ENCODE peak calls at places on chromosome 14, in five cellular contexts. P is lung, K is hepatocyte, T is IMR-90, S is endothelial cell of umbilical vein. U is an unnamed sample.
A peak's percentile ranks its signal among the peaks of the same experiment; 100 is the strongest.

GRCh38 chr14:76773188-76773885 is 12.1 kb downstream of the VASH1 start:
- DNase-seq in P (peak; percentile 59), K (peak; percentile 83), T (peak; percentile 82), S (peak; percentile 89), U (peak; percentile 26)

GRCh38 chr14:56241441-56241840 is 123.2 kb downstream of the PELI2 start:
- DNase-seq in P (no peak), K (no peak), T (no peak), S (no peak), U (no peak)

GRCh38 chr14:65261946-65262345 is 150.6 kb upstream of the FUT8 start:
- DNase-seq in P (no peak), K (no peak), T (no peak), S (no peak), U (no peak)

GRCh38 chr14:50335389-50335788 is 23.3 kb downstream of the DMAC2L start:
- DNase-seq in P (no peak), K (peak; percentile 62), T (peak; percentile 72), S (peak; percentile 78), U (peak; percentile 72)

GRCh38 chr14:53368714-53369191 is 215.6 kb upstream of the DDHD1 start:
- DNase-seq in P (no peak), K (no peak), T (peak; percentile 88), S (peak; percentile 77), U (no peak)

GRCh38 chr14:106039400-106039799 is 513.0 kb downstream of the TMEM121 start:
- DNase-seq in P (peak; percentile 45), K (no peak), T (no peak), S (no peak), U (peak; percentile 22)

GRCh38 chr14:58738189-58738836 is 100.6 kb downstream of the DACT1 start:
- DNase-seq in P (no peak), K (no peak), T (peak; percentile 96), S (no peak), U (no peak)

GRCh38 chr14:32073537-32074189 is 3.4 kb upstream of the ARHGAP5 start:
- DNase-seq in P (peak; percentile 60), K (peak; percentile 81), T (peak; percentile 82), S (peak; percentile 85), U (peak; percentile 79)

GRCh38 chr14:68291820-68292219 is 472.2 kb downstream of the RAD51B start:
- DNase-seq in P (no peak), K (no peak), T (no peak), S (no peak), U (no peak)

GRCh38 chr14:71395151-71395604 is 487.9 kb downstream of the PCNX1 start:
- DNase-seq in P (no peak), K (no peak), T (no peak), S (no peak), U (no peak)

GRCh38 chr14:89576960-89577359 is 159.9 kb upstream of the FOXN3 start:
- DNase-seq in P (no peak), K (no peak), T (peak; percentile 5), S (no peak), U (no peak)

GRCh38 chr14:39426605-39427004 is 5.6 kb downstream of the FBXO33 start:
- DNase-seq in P (no peak), K (peak; percentile 26), T (peak; percentile 59), S (peak; percentile 77), U (no peak)

GRCh38 chr14:28057286-28058011 is 709.1 kb upstream of the FOXG1 start:
- DNase-seq in P (no peak), K (peak; percentile 37), T (no peak), S (peak; percentile 4), U (no peak)

GRCh38 chr14:22391908-22392307 is 197.1 kb downstream of the DAD1 start:
- DNase-seq in P (peak; percentile 74), K (peak; percentile 78), T (peak; percentile 65), S (peak; percentile 78), U (peak; percentile 57)

GRCh38 chr14:94474581-94475031 is 1.4 kb downstream of the SERPINA9 start:
- DNase-seq in P (no peak), K (no peak), T (peak; percentile 25), S (no peak), U (no peak)

GRCh38 chr14:22580604-22581003 is 8.4 kb downstream of the DAD1 start:
- DNase-seq in P (no peak), K (no peak), T (no peak), S (no peak), U (no peak)

GRCh38 chr14:53630336-53630735 is 326.3 kb downstream of the BMP4 start:
- DNase-seq in P (no peak), K (no peak), T (no peak), S (peak; percentile 49), U (no peak)

GRCh38 chr14:22588419-22589095 is 467 bp downstream of the DAD1 start:
- DNase-seq in P (no peak), K (no peak), T (no peak), S (no peak), U (no peak)

GRCh38 chr14:71242237-71242748 is 335.0 kb downstream of the PCNX1 start:
- DNase-seq in P (no peak), K (peak; percentile 51), T (peak; percentile 78), S (peak; percentile 77), U (no peak)

GRCh38 chr14:89330236-89331002 is 86.6 kb downstream of the FOXN3 start:
- DNase-seq in P (peak; percentile 36), K (no peak), T (peak; percentile 97), S (no peak), U (no peak)

GRCh38 chr14:55846852-55847471 is 267.0 kb downstream of the KTN1 start:
- DNase-seq in P (peak; percentile 35), K (no peak), T (peak; percentile 50), S (no peak), U (no peak)

GRCh38 chr14:94116701-94117100 is 6.2 kb downstream of the IFI27 start:
- DNase-seq in P (no peak), K (no peak), T (no peak), S (no peak), U (no peak)

GRCh38 chr14:91373591-91374245 is 43.9 kb downstream of the CCDC88C start:
- DNase-seq in P (no peak), K (no peak), T (no peak), S (peak; percentile 63), U (no peak)

GRCh38 chr14:101459392-101459900 is 101.8 kb upstream of the DIO3 start:
- DNase-seq in P (no peak), K (no peak), T (no peak), S (no peak), U (no peak)
- H3K4me3 ChIP-seq in P (no peak overlapping the region), K (peak overlapping the region; percentile 49), T (no peak overlapping the region), S (no peak overlapping the region), U (peak overlapping the region; percentile 7)

GRCh38 chr14:20435454-20436362 is at the start of gene KLHL33:
- DNase-seq in P (no peak), K (no peak), T (no peak), S (no peak), U (no peak)
- H3K36me3 ChIP-seq in P (no peaks in the 10 kb centered on the region), K (no peaks in the 10 kb centered on the region), T (no peaks in the 10 kb centered on the region), S (no peaks in the 10 kb centered on the region), U (no peaks in the 10 kb centered on the region)

GRCh38 chr14:102225936-102226335 is 79.0 kb downstream of the MOK start:
- DNase-seq in P (no peak), K (no peak), T (no peak), S (no peak), U (no peak)

GRCh38 chr14:102225386-102225785 is 79.6 kb downstream of the MOK start:
- DNase-seq in P (no peak), K (no peak), T (no peak), S (no peak), U (no peak)

GRCh38 chr14:102227184-102227964 is 77.6 kb downstream of the MOK start:
- DNase-seq in P (no peak), K (no peak), T (no peak), S (no peak), U (no peak)

GRCh38 chr14:102229071-102229738 is 75.8 kb downstream of the MOK start:
- DNase-seq in P (no peak), K (no peak), T (no peak), S (no peak), U (no peak)

GRCh38 chr14:102226356-102227125 is 78.4 kb downstream of the MOK start:
- DNase-seq in P (no peak), K (no peak), T (no peak), S (no peak), U (no peak)
- TF ChIP-seq CTCF in P (no peak), K (no peak), T (no peak), S (no peak), U (no peak)

DNA sequence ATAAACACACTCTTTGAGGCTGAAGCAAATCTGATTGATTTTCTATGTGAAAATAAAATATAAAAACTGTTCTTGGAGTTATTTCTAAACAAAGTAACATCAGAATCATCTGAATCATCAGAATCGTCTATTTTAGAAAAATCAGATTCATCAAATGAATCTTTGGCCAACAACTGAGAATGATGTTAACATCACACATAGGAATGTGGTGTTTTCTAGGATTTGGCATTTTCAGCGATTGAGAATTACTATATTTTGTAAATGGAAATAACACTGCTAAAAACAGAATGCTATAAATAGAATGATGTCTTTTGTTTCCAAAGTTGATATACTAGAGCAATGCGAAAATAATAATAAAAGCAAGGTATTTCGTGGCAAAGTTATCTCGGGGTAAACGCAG is 73.9 kb upstream of the EVL start:
- DNase-seq in P (no peak), K (no peak), T (peak; percentile 12), S (no peak), U (no peak)
- H3K4me3 ChIP-seq in P (no peak overlapping the region), K (no peak overlapping the region), T (no peak overlapping the region), S (no peak overlapping the region), U (no peak overlapping the region)

GRCh38 chr14:102352213-102352612 is 10.5 kb downstream of the CINP start:
- DNase-seq in P (no peak), K (no peak), T (no peak), S (no peak), U (no peak)

GRCh38 chr14:102348376-102348775 is 14.3 kb downstream of the CINP start:
- DNase-seq in P (no peak), K (no peak), T (no peak), S (no peak), U (no peak)

GRCh38 chr14:102356280-102356679 is 6.4 kb downstream of the CINP start:
- DNase-seq in P (no peak), K (no peak), T (no peak), S (no peak), U (no peak)

GRCh38 chr14:102351023-102351422 is 11.7 kb downstream of the CINP start:
- DNase-seq in P (no peak), K (no peak), T (no peak), S (peak; percentile 93), U (no peak)

DNA sequence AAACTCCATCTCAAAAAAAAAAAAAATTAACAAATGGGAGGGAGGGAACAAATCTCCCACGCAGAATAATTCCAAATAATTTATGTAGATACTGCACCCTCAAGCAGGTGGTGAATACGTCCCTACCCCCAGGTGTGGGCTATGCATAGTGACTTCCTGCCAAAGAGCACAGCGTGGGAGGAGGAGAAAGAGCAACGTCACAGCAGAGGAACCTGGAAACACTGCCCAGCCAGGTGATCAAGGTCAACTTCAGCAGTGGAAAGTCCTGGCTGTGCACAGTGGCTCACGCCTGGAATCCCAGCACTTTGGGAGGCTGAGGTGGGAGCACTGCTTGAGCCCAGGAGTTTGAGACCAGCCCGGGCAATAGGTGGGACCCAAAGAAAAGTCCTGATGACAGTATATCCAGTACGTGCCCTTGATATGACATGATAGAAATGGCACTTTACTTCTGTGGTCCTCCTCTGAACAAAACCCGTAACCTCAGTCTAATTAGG is 9.5 kb downstream of the CINP start:
- DNase-seq in P (no peak), K (no peak), T (no peak), S (no peak), U (no peak)
- H3K36me3 ChIP-seq in P (peaks cover 38% of the 10 kb centered on the region), K (no peaks in the 10 kb centered on the region), T (peaks cover 42% of the 10 kb centered on the region), S (peaks cover 11% of the 10 kb centered on the region), U (peaks cover 15% of the 10 kb centered on the region)